ENCODE peak calls at places on chromosomes 13 and 19, in four cellular contexts. One of them, this sample, is unnamed.
A peak's percentile ranks its signal among the peaks of the same experiment; 100 is the strongest.

GRCh38 chr13:66492479-66492878 is 737.7 kb downstream of the PCDH9 start:
- DNase-seq in ureter: no peak
- DNase-seq in astrocyte of the hippocampus: no peak
- DNase-seq in head of caudate nucleus: no peak
- DNase-seq in this sample: no peak

GRCh38 chr19:9878511-9879196 is 43.5 kb downstream of the PIN1 start:
- DNase-seq in ureter: no peak
- DNase-seq in astrocyte of the hippocampus: no peak
- DNase-seq in head of caudate nucleus: no peak
- DNase-seq in this sample: no peak

GRCh38 chr13:40063743-40064142 is 408.3 kb downstream of the COG6 start:
- DNase-seq in ureter: no peak
- DNase-seq in astrocyte of the hippocampus: peak; percentile 39
- DNase-seq in head of caudate nucleus: peak; percentile 32
- DNase-seq in this sample: no peak

GRCh38 chr13:102677122-102677521 is 17.7 kb downstream of the METTL21C start:
- DNase-seq in ureter: no peak
- DNase-seq in astrocyte of the hippocampus: no peak
- DNase-seq in head of caudate nucleus: no peak
- DNase-seq in this sample: no peak

GRCh38 chr19:35204799-35205732 is 23.5 kb downstream of the FAM187B start:
- DNase-seq in ureter: peak; percentile 24
- DNase-seq in astrocyte of the hippocampus: no peak
- DNase-seq in head of caudate nucleus: peak; percentile 20
- DNase-seq in this sample: no peak

GRCh38 chr13:102800145-102801041 is 1.5 kb downstream of the BIVM start:
- DNase-seq in ureter: peak; percentile 83
- DNase-seq in astrocyte of the hippocampus: peak; percentile 94
- DNase-seq in head of caudate nucleus: peak; percentile 80
- DNase-seq in this sample: peak; percentile 86

GRCh38 chr19:55451522-55452380 is 8.7 kb upstream of the SHISA7 start:
- DNase-seq in ureter: no peak
- DNase-seq in astrocyte of the hippocampus: no peak
- DNase-seq in head of caudate nucleus: peak; percentile 86
- DNase-seq in this sample: no peak

GRCh38 chr19:55165952-55166529 is 372 bp downstream of the DNAAF3 start:
- DNase-seq in ureter: peak; percentile 66
- DNase-seq in astrocyte of the hippocampus: peak; percentile 82
- DNase-seq in head of caudate nucleus: peak; percentile 73
- DNase-seq in this sample: no peak

GRCh38 chr13:63542704-63543215 is 2127.1 kb upstream of the PCDH20 start:
- DNase-seq in ureter: no peak
- DNase-seq in astrocyte of the hippocampus: no peak
- DNase-seq in head of caudate nucleus: no peak
- DNase-seq in this sample: no peak

GRCh38 chr13:24982333-24982999 is 113.5 kb upstream of the PABPC3 start:
- DNase-seq in ureter: no peak
- DNase-seq in astrocyte of the hippocampus: no peak
- DNase-seq in head of caudate nucleus: no peak
- DNase-seq in this sample: no peak

GRCh38 chr13:38419312-38419873 is 69.7 kb downstream of the UFM1 start:
- DNase-seq in ureter: no peak
- DNase-seq in astrocyte of the hippocampus: no peak
- DNase-seq in head of caudate nucleus: no peak
- DNase-seq in this sample: no peak

GRCh38 chr13:46071590-46072249 is 19.2 kb upstream of the ZC3H13 start:
- DNase-seq in ureter: no peak
- DNase-seq in astrocyte of the hippocampus: peak; percentile 9
- DNase-seq in head of caudate nucleus: no peak
- DNase-seq in this sample: no peak

GRCh38 chr19:1162404-1163282 is 11.4 kb downstream of the SBNO2 start:
- DNase-seq in ureter: no peak
- DNase-seq in astrocyte of the hippocampus: no peak
- DNase-seq in head of caudate nucleus: no peak
- DNase-seq in this sample: no peak

GRCh38 chr19:46487178-46487801 is 8.4 kb downstream of the PNMA8B start:
- DNase-seq in ureter: no peak
- DNase-seq in astrocyte of the hippocampus: no peak
- DNase-seq in head of caudate nucleus: no peak
- DNase-seq in this sample: no peak